ENCODE peak calls at places on chromosomes 2 and 18, in five cellular contexts. Y is GM10248; T is substantia nigra; S is sciatic nerve; V is naive thymus-derived CD8-positive, alpha-beta T cell. R is an unnamed sample.

GRCh38 chr2:28347193-28347592 is 45.5 kb upstream of the FOSL2 start:
- DNase-seq in Y (no peak), T (no peak), S (peak), V (no peak), R (peak)

GRCh38 chr2:179265082-179265575 is 497 bp upstream of the SESTD1 start:
- DNase-seq in Y (no peak), T (no peak), S (no peak), V (no peak), R (no peak)

GRCh38 chr2:232887171-232887850 is 17.2 kb downstream of the SNORC start:
- DNase-seq in Y (no peak), T (no peak), S (no peak), V (no peak), R (peak)

GRCh38 chr2:216275890-216276289 is 96.4 kb downstream of the MARCHF4 start:
- DNase-seq in Y (no peak), T (no peak), S (no peak), V (no peak), R (no peak)

GRCh38 chr18:69599377-69599776 is 198.7 kb downstream of the DOK6 start:
- DNase-seq in Y (no peak), T (no peak), S (no peak), V (no peak), R (no peak)

GRCh38 chr18:48804856-48805610 is 145.7 kb downstream of the SMAD7 start:
- DNase-seq in Y (no peak), T (no peak), S (peak), V (no peak), R (peak)

GRCh38 chr18:31280502-31280901 is 37.5 kb upstream of the DSG1 start:
- DNase-seq in Y (no peak), T (no peak), S (no peak), V (no peak), R (no peak)

GRCh38 chr2:44918095-44918775 is 23.3 kb upstream of the SIX3 start:
- DNase-seq in Y (no peak), T (no peak), S (no peak), V (no peak), R (no peak)

GRCh38 chr2:28635251-28635650 is 116.4 kb upstream of the PPP1CB start:
- DNase-seq in Y (no peak), T (no peak), S (no peak), V (no peak), R (no peak)

GRCh38 chr2:68418855-68419254 is 48.2 kb downstream of the FBXO48 start:
- DNase-seq in Y (no peak), T (no peak), S (no peak), V (no peak), R (no peak)

GRCh38 chr2:207223051-207223450 is 57.3 kb upstream of the KLF7 start:
- DNase-seq in Y (peak), T (no peak), S (no peak), V (no peak), R (no peak)

GRCh38 chr2:17781482-17781881 is 27.5 kb downstream of the GEN1 start:
- DNase-seq in Y (no peak), T (no peak), S (no peak), V (no peak), R (no peak)

GRCh38 chr2:9243357-9243756 is 36.7 kb downstream of the ASAP2 start:
- DNase-seq in Y (no peak), T (no peak), S (no peak), V (no peak), R (no peak)